ENCODE peak calls at places on chromosomes 13 and 19, in four cellular contexts. U is upper lobe of right lung, C is BE2C, D is psoas muscle. W is an unnamed sample.

GRCh38 chr19:55141696-55142095 is 7.3 kb downstream of the TNNT1 start:
- DNase-seq in C (no peak), U (no peak), D (no peak), W (no peak)

GRCh38 chr13:76822691-76823267 is 63.4 kb downstream of the KCTD12 start:
- DNase-seq in U (no peak), C (no peak), D (no peak), W (no peak)

GRCh38 chr19:9945319-9945966 is 9.1 kb upstream of the OLFM2 start:
- DNase-seq in U (peak; percentile 69), D (peak; percentile 93), C (peak; percentile 24), W (peak; percentile 83)

GRCh38 chr13:74747186-74747955 is 613.2 kb upstream of the KLF12 start:
- DNase-seq in D (no peak), C (no peak), U (no peak), W (no peak)

GRCh38 chr13:112103971-112104872 is 37.3 kb downstream of the SOX1 start:
- DNase-seq in C (no peak), U (no peak), D (no peak), W (no peak)

GRCh38 chr13:73870036-73870741 is 264.0 kb downstream of the KLF12 start:
- DNase-seq in D (no peak), C (no peak), U (no peak), W (no peak)

GRCh38 chr19:17846146-17846545 is 1.6 kb downstream of the JAK3 start:
- DNase-seq in U (no peak), D (no peak), C (no peak), W (no peak)

GRCh38 chr19:1017906-1018305 is 3.0 kb downstream of the TMEM259 start:
- DNase-seq in U (no peak), D (peak; percentile 50), C (no peak), W (no peak)

GRCh38 chr19:21569497-21569870 is 64.1 kb downstream of the ZNF429 start:
- DNase-seq in D (no peak), C (no peak), U (peak; percentile 80), W (no peak)

GRCh38 chr19:6057651-6058365 is 52.5 kb downstream of the RFX2 start:
- DNase-seq in U (no peak), C (no peak), D (no peak), W (no peak)

GRCh38 chr13:37446503-37446902 is 152.1 kb downstream of the POSTN start:
- DNase-seq in D (no peak), C (no peak), U (no peak), W (no peak)

GRCh38 chr19:6233051-6233826 is 46.5 kb downstream of the MLLT1 start:
- DNase-seq in C (peak; percentile 5), U (peak; percentile 82), D (peak; percentile 80), W (peak; percentile 50)

GRCh38 chr19:43430142-43430710 is 15.5 kb downstream of the TEX101 start:
- DNase-seq in D (no peak), C (no peak), U (no peak), W (no peak)

GRCh38 chr19:6011206-6011605 is 33.3 kb upstream of the RANBP3 start:
- DNase-seq in C (no peak), U (no peak), D (peak; percentile 19), W (no peak)

GRCh38 chr13:49814551-49815270 is 22.2 kb upstream of the KPNA3 start:
- DNase-seq in D (no peak), C (no peak), U (no peak), W (no peak)

GRCh38 chr19:14175351-14175792 is 30.6 kb downstream of the ADGRL1 start:
- DNase-seq in U (no peak), D (no peak), C (no peak), W (no peak)

GRCh38 chr13:21673592-21674270 is 2.9 kb downstream of the FGF9 start:
- DNase-seq in U (peak; percentile 82), C (peak; percentile 32), D (peak; percentile 65), W (no peak)

GRCh38 chr19:32405431-32406160 is at the start of gene DPY19L3:
- DNase-seq in D (peak; percentile 98), U (peak; percentile 98), C (peak; percentile 95), W (peak; percentile 73)
- TF ChIP-seq CTCF in D (no peak), U (no peak), C (no peak), W (no peak)

GRCh38 chr13:98521876-98522275 is 55.0 kb downstream of the STK24 start:
- DNase-seq in C (no peak), U (peak; percentile 39), D (peak; percentile 54), W (no peak)
- H3K4me1 ChIP-seq in C (peaks cover 4% of the 10 kb centered on the region), U (peaks cover 46% of the 10 kb centered on the region), D (peaks cover 62% of the 10 kb centered on the region), W (no peaks in the 10 kb centered on the region)

GRCh38 chr19:3785464-3785937 is 680 bp downstream of the MATK start:
- DNase-seq in U (no peak), C (no peak), D (no peak), W (no peak)

GRCh38 chr19:3785938-3786824 is at the start of gene MATK:
- DNase-seq in U (no peak), C (no peak), D (no peak), W (no peak)

GRCh38 chr19:3782903-3783302 is 3.3 kb downstream of the MATK start:
- DNase-seq in D (no peak), C (no peak), U (peak; percentile 57), W (no peak)

GRCh38 chr19:3783660-3784584 is 2.3 kb downstream of the MATK start:
- DNase-seq in C (peak; percentile 59), D (no peak), U (peak; percentile 64), W (no peak)

DNA sequence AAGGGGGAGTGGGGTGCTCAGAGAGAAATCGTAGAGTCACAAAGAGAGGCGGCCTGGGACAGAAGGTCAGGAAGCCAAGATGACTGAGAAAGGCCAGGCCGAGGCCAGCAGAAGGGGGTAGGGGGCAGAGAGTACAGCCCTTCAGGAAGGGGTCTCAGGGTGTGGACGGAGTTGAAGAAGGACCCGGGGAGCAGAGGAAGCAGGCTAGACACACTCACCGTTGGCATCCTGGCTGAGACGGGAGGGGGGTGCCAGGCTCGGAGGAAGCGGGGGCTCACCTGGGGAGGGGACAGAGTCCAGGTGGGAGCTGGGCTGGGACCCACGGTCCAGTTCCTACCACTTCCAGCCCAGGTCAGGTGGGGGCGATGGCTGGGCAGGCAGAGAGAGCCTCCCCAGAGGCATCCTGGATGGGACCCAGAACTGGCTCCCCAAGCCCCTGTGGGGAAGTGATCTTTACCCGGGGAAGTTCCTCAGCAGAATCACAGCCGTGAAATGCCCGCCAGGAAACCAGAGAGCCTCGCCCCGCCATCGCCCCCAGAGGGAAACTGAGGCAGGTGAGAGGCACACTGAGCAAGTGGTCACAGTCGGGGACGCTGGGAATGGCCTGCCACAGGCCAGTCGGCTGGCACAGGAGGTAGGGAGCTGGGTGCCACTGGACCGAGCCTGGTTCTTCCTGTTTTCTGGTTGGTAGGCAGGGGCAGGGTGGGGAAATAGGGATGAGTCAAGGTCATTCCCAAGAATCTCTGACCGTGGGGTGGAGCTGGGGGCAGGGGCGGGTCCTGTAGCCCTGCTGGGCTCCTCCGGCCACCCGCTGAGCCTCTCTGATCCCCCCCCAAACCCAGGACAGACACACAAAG is 1.3 kb downstream of the MATK start:
- DNase-seq in C (no peak), U (peak; percentile 76), D (no peak), W (no peak)
- H3K4me3 ChIP-seq in C (no peak overlapping the region), U (peak overlapping the region; percentile 51), D (no peak overlapping the region), W (peak overlapping the region; percentile 50)

GRCh38 chr13:110536006-110536693 is 25.4 kb downstream of the RAB20 start:
- DNase-seq in D (no peak), U (no peak), C (no peak), W (no peak)
- TF ChIP-seq CTCF in D (no peak), U (no peak), C (no peak), W (no peak)